ENCODE peak calls at places on chromosomes 3 and 15, in eight cellular contexts. W, O, C, Y, P, U, R and D are unnamed samples.
A peak's percentile ranks its signal among the peaks of the same experiment; 100 is the strongest.

GRCh38 chr15:60589253-60589652 is 110.3 kb upstream of the ICE2 start:
- DNase-seq in W (no peak), O (no peak), C (peak; percentile 46), Y (no peak), P (no peak), U (no peak), R (no peak), D (no peak)

GRCh38 chr15:99019558-99020540 is 12.3 kb upstream of the PGPEP1L start:
- DNase-seq in W (no peak), O (no peak), C (no peak), Y (no peak), P (no peak), U (no peak), R (no peak), D (no peak)

GRCh38 chr3:18868911-18869689 is 279.2 kb upstream of the KCNH8 start:
- DNase-seq in W (no peak), O (peak; percentile 59), C (no peak), Y (no peak), P (no peak), U (no peak), R (no peak), D (no peak)

GRCh38 chr3:128572644-128573105 is 77.9 kb downstream of the RPN1 start:
- DNase-seq in W (no peak), O (no peak), C (peak; percentile 17), Y (no peak), P (no peak), U (no peak), R (no peak), D (peak; percentile 27)

GRCh38 chr3:159763466-159764210 is 225.0 kb upstream of the IL12A start:
- DNase-seq in W (no peak), O (peak; percentile 80), C (peak; percentile 81), Y (no peak), P (peak; percentile 89), U (no peak), R (peak; percentile 89), D (no peak)

GRCh38 chr3:169699536-169700050 is 36.1 kb upstream of the MECOM start:
- DNase-seq in W (no peak), O (no peak), C (no peak), Y (no peak), P (peak; percentile 83), U (no peak), R (peak; percentile 88), D (no peak)

GRCh38 chr3:189132125-189132744 is 39.5 kb upstream of the TPRG1 start:
- DNase-seq in W (peak; percentile 61), O (peak; percentile 77), C (peak; percentile 59), Y (no peak), P (no peak), U (peak; percentile 61), R (peak; percentile 62), D (no peak)

GRCh38 chr15:84582583-84583157 is 18.1 kb upstream of the ZSCAN2 start:
- DNase-seq in W (no peak), O (no peak), C (no peak), Y (no peak), P (no peak), U (no peak), R (no peak), D (no peak)

GRCh38 chr3:185677146-185677829 is 91.2 kb downstream of the SENP2 start:
- DNase-seq in W (no peak), O (no peak), C (no peak), Y (no peak), P (no peak), U (no peak), R (no peak), D (peak; percentile 80)

GRCh38 chr3:188266581-188267274 is 112.8 kb downstream of the LPP start:
- DNase-seq in W (no peak), O (no peak), C (peak; percentile 51), Y (no peak), P (peak; percentile 85), U (no peak), R (peak; percentile 47), D (no peak)

GRCh38 chr15:83578706-83579105 is 75.2 kb upstream of the ADAMTSL3 start:
- DNase-seq in W (no peak), O (no peak), C (no peak), Y (no peak), P (no peak), U (no peak), R (no peak), D (no peak)

GRCh38 chr15:89143503-89144162 is 55.4 kb downstream of the ABHD2 start:
- DNase-seq in W (no peak), O (no peak), C (no peak), Y (no peak), P (no peak), U (no peak), R (no peak), D (no peak)

GRCh38 chr15:92709064-92709463 is 53.5 kb upstream of the FAM174B start:
- DNase-seq in W (no peak), O (no peak), C (no peak), Y (no peak), P (no peak), U (no peak), R (no peak), D (no peak)

GRCh38 chr15:88541709-88542341 is 4.7 kb downstream of the DET1 start:
- DNase-seq in W (no peak), O (no peak), C (no peak), Y (no peak), P (no peak), U (no peak), R (no peak), D (no peak)

GRCh38 chr15:36808401-36809160 is 229.2 kb downstream of the CDIN1 start:
- DNase-seq in W (no peak), O (no peak), C (no peak), Y (no peak), P (no peak), U (no peak), R (no peak), D (no peak)

GRCh38 chr15:97115764-97116075 is 785.2 kb downstream of the NR2F2 start:
- DNase-seq in W (no peak), O (no peak), C (no peak), Y (no peak), P (no peak), U (no peak), R (no peak), D (no peak)

GRCh38 chr15:90588427-90588826 is 58.7 kb downstream of the CRTC3 start:
- DNase-seq in W (no peak), O (no peak), C (no peak), Y (no peak), P (no peak), U (no peak), R (no peak), D (no peak)

GRCh38 chr15:96893159-96893906 is 562.8 kb downstream of the NR2F2 start:
- DNase-seq in W (no peak), O (no peak), C (no peak), Y (no peak), P (no peak), U (no peak), R (no peak), D (peak; percentile 12)

GRCh38 chr3:161409069-161409468 is 37.8 kb upstream of the SPTSSB start:
- DNase-seq in W (no peak), O (no peak), C (no peak), Y (no peak), P (no peak), U (no peak), R (no peak), D (peak; percentile 65)

GRCh38 chr3:11749486-11749885 is 97.2 kb downstream of the TAMM41 start:
- DNase-seq in W (no peak), O (no peak), C (no peak), Y (no peak), P (no peak), U (no peak), R (no peak), D (no peak)

GRCh38 chr3:141094851-141095545 is 43.9 kb downstream of the SPSB4 start:
- DNase-seq in W (no peak), O (no peak), C (peak; percentile 41), Y (no peak), P (peak; percentile 82), U (no peak), R (peak; percentile 92), D (no peak)

GRCh38 chr3:71245052-71245488 is 338.5 kb downstream of the FOXP1 start:
- DNase-seq in W (no peak), O (no peak), C (peak; percentile 24), Y (no peak), P (no peak), U (no peak), R (no peak), D (no peak)

GRCh38 chr3:20696393-20697045 is 510.5 kb upstream of the SGO1 start:
- DNase-seq in W (no peak), O (no peak), C (no peak), Y (no peak), P (no peak), U (no peak), R (no peak), D (no peak)

GRCh38 chr3:25902586-25902985 is 112.7 kb downstream of the OXSM start:
- DNase-seq in W (no peak), O (no peak), C (no peak), Y (no peak), P (no peak), U (no peak), R (no peak), D (no peak)

GRCh38 chr15:99409097-99409473 is 156.7 kb upstream of the MEF2A start:
- DNase-seq in W (no peak), O (no peak), C (peak; percentile 76), Y (no peak), P (peak; percentile 78), U (no peak), R (peak; percentile 79), D (peak; percentile 37)

GRCh38 chr3:39605837-39606236 is 138.4 kb downstream of the MOBP start:
- DNase-seq in W (no peak), O (no peak), C (no peak), Y (no peak), P (no peak), U (no peak), R (no peak), D (no peak)

GRCh38 chr3:124364230-124365022 is 365.8 kb upstream of the UMPS start:
- DNase-seq in W (no peak), O (no peak), C (no peak), Y (no peak), P (no peak), U (no peak), R (no peak), D (no peak)

GRCh38 chr3:55373413-55373812 is 113.7 kb downstream of the WNT5A start:
- DNase-seq in W (no peak), O (no peak), C (no peak), Y (no peak), P (no peak), U (no peak), R (no peak), D (no peak)

GRCh38 chr3:16668776-16669545 is 63.7 kb upstream of the DAZL start:
- DNase-seq in W (no peak), O (no peak), C (no peak), Y (no peak), P (no peak), U (no peak), R (no peak), D (no peak)